ENCODE peak calls at places on chromosome 19, in six cellular contexts. C, L, G, B, P and W are unnamed samples.
A peak's percentile ranks its signal among the peaks of the same experiment; 100 is the strongest.

GRCh38 chr19:3851254-3852176 is 17.3 kb downstream of the ZFR2 start:
- DNase-seq in B (no peak), P (no peak), C (no peak), L (no peak), G (no peak), W (no peak)

GRCh38 chr19:18526316-18526715 is 4.4 kb upstream of the ELL start:
- DNase-seq in C (no peak), L (no peak), G (no peak), P (no peak), B (no peak), W (no peak)

GRCh38 chr19:14031719-14032480 is at the start of gene IL27RA:
- DNase-seq in G (peak; percentile 57), L (peak; percentile 37), P (peak; percentile 68), C (peak; percentile 31), B (no peak), W (peak; percentile 31)

GRCh38 chr19:12766051-12766521 is 9.3 kb downstream of the HOOK2 start:
- DNase-seq in B (no peak), C (no peak), L (peak; percentile 63), P (peak; percentile 92), G (peak; percentile 57), W (peak; percentile 61)

GRCh38 chr19:4597975-4598671 is 38.6 kb upstream of the SEMA6B start:
- DNase-seq in B (no peak), C (no peak), P (peak; percentile 76), L (no peak), G (no peak), W (no peak)

GRCh38 chr19:8001651-8001994 is 3.8 kb downstream of the ELAVL1 start:
- DNase-seq in P (no peak), C (no peak), B (no peak), L (no peak), G (no peak), W (no peak)

GRCh38 chr19:35266904-35267817 is 1.6 kb upstream of the USF2 start:
- DNase-seq in B (no peak), C (no peak), P (peak; percentile 51), G (no peak), L (peak; percentile 15), W (peak; percentile 70)

GRCh38 chr19:38711726-38712153 is 32.5 kb downstream of the CAPN12 start:
- DNase-seq in L (peak; percentile 87), P (peak; percentile 75), G (no peak), B (no peak), C (peak; percentile 47), W (no peak)

GRCh38 chr19:19463348-19464117 is 51.8 kb downstream of the TSSK6 start:
- DNase-seq in P (no peak), G (no peak), B (no peak), L (peak; percentile 80), C (no peak), W (no peak)

GRCh38 chr19:5220866-5221265 is 119.7 kb downstream of the PTPRS start:
- DNase-seq in L (no peak), P (no peak), G (no peak), C (no peak), B (no peak), W (no peak)

GRCh38 chr19:48290923-48291700 is 21.2 kb downstream of the ZNF114 start:
- DNase-seq in C (peak; percentile 56), L (peak; percentile 78), P (peak; percentile 84), G (peak; percentile 30), B (peak; percentile 65), W (peak; percentile 81)

GRCh38 chr19:548841-549830 is 5.3 kb downstream of the GZMM start:
- DNase-seq in C (no peak), G (no peak), P (no peak), L (no peak), B (no peak), W (no peak)